ENCODE peak calls at places on chromosomes 16 and 17, in six cellular contexts. X is left ventricle myocardium inferior, T is neural progenitor cell, U is uterus, L is Caco-2, M is mammary epithelial cell. J is an unnamed sample.

GRCh38 chr17:32323784-32324590 is 18.0 kb downstream of the C17orf75 start:
- DNase-seq in U (no peak), L (no peak), T (peak; percentile 60), M (peak; percentile 72), X (no peak), J (peak; percentile 73)

GRCh38 chr16:61500851-61501250 is 535.4 kb downstream of the CDH8 start:
- DNase-seq in T (no peak), U (no peak), X (no peak), L (no peak), M (no peak), J (no peak)

GRCh38 chr17:70609566-70609965 is 440.2 kb downstream of the KCNJ2 start:
- DNase-seq in X (no peak), L (no peak), T (no peak), U (no peak), M (no peak), J (no peak)

GRCh38 chr16:86608301-86608747 is 30.0 kb downstream of the FOXL1 start:
- DNase-seq in M (no peak), U (no peak), L (no peak), T (no peak), X (no peak), J (no peak)

GRCh38 chr16:65394306-65394705 is 272.4 kb upstream of the CDH11 start:
- DNase-seq in M (no peak), X (no peak), L (no peak), U (no peak), T (no peak), J (no peak)

GRCh38 chr17:73493212-73493814 is 150.9 kb downstream of the SDK2 start:
- DNase-seq in M (peak; percentile 15), L (no peak), U (no peak), X (no peak), T (no peak), J (peak; percentile 80)

GRCh38 chr16:1708083-1708767 is 2.2 kb downstream of the MAPK8IP3 start:
- DNase-seq in X (no peak), T (no peak), U (no peak), L (no peak), M (no peak), J (no peak)

GRCh38 chr16:16021988-16022682 is 72.7 kb downstream of the ABCC1 start:
- DNase-seq in T (peak; percentile 54), L (peak; percentile 76), X (peak; percentile 97), U (peak; percentile 98), M (peak; percentile 93), J (peak; percentile 56)

GRCh38 chr17:78144736-78145641 is 1.2 kb upstream of the C17orf99 start:
- DNase-seq in L (peak; percentile 51), X (no peak), M (no peak), T (no peak), U (peak; percentile 64), J (peak; percentile 43)

DNA sequence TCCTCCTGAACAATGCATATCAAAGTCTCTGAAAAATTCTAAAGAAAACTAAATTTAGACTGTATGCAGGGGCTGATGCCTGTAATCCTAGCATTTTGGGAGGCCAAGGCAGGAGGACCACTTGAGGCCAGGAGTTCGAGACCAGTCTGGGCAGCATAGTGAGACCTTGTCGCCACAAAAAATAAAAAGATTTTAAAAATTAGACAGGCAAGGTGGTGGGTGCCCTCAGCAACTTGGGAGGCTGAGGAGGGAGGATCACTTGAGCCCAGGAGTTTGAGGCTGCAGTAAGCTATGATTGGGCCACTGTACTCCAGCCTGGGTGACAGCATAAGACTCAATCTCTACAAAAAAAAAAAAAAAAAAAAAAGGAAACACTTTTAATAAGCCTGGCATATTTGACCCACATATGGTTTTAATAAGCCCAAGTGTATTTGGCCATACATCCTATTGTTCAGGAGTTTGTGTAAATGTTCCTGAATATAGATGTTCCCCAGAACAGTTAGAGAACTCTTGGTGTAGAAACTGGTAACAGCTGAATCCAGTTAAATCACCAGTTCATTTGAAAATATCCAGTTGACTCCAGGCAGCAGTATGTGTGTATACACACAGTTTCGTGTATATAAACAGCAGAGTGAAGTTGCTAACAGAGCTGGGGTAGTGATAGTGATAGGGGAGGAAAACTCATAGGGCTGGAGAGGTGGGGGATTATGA is 30.3 kb upstream of the MMD start:
- DNase-seq in U (no peak), M (peak; percentile 21), T (no peak), L (no peak), X (no peak), J (no peak)
- H3K4me3 ChIP-seq in U (no peak overlapping the region), M (no peak overlapping the region), T (no peak overlapping the region), L (no peak overlapping the region), X (no peak overlapping the region), J (no peak overlapping the region)

GRCh38 chr16:4923853-4924252 is 13.1 kb downstream of the PPL start:
- DNase-seq in L (no peak), M (no peak), U (no peak), T (no peak), X (no peak), J (no peak)
- H3K36me3 ChIP-seq in L (peaks cover 2% of the 10 kb centered on the region), M (peaks cover 7% of the 10 kb centered on the region), U (no peaks in the 10 kb centered on the region), T (no peaks in the 10 kb centered on the region), X (peaks cover 6% of the 10 kb centered on the region), J (no peaks in the 10 kb centered on the region)

DNA sequence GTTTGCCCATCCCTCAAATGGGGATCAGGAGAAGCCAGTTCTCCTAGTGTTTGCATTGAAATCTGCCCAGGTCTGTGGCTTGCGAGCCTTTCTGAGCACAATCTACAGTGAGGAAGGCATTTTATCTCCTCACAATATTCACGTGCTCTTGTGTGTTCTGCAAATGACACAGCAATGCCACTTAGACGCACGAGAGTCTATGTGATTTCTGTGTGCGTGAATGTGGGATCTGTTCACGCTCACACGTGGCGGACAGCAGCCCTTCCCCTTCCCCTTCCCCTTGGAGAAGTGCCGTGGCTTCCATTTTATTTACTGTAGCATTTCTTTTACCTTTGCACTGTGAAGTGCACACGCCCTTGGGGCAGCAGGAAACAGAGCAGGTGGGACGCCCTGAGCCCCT is 17.7 kb upstream of the CBFA2T3 start:
- DNase-seq in L (no peak), U (no peak), T (no peak), M (no peak), X (no peak), J (no peak)
- H3K27me3 ChIP-seq in L (no peaks in the 10 kb centered on the region), U (no peaks in the 10 kb centered on the region), T (no peaks in the 10 kb centered on the region), M (peaks cover 12% of the 10 kb centered on the region), X (peaks cover 93% of the 10 kb centered on the region), J (no peaks in the 10 kb centered on the region)

DNA sequence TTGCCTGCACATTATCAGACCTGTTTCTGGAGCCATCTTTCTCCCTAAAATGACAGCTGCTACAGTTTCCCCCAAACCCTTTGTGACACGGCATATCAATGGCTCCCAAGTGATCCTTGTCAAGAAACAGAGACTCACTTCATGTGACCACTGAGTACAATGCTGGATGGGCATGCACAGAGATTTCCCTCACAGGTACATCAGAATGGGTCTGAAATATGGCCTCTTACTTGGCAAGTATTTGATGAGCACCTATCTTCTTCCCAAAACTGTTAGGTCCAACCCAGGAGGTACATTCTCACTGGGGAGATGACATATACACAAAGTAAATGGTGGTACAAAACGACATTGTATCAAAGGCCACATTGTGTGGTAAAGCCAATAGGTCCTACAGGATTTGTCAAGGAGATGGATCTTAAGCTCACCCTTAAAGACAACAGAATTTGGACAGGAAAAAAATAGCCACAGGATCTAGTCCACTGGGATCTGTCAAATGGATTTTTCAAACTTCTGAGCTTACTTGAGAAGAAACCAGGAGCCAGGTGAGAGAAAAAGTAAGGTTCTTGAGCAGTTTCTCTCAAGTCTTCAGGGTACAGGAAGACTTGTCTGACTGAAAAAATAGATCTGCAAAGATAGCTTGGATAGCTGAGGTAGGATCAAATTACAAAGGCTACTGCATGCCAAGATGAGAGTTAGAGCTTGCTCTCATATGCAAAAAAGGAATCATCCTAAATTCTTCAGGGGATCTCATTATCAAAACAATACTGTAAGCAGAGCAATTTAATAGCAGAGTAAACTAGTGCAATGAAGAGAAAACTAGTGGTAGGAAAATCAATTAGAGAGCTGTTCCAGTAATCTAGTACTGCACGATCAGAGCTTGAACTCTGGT is 28.8 kb downstream of the RNF43 start:
- DNase-seq in U (no peak), X (no peak), T (no peak), M (no peak), L (no peak), J (peak; percentile 33)
- H3K4me3 ChIP-seq in U (no peak overlapping the region), X (no peak overlapping the region), T (no peak overlapping the region), M (no peak overlapping the region), L (no peak overlapping the region), J (no peak overlapping the region)

GRCh38 chr17:57268176-57268575 is 11.9 kb downstream of the MSI2 start:
- DNase-seq in M (no peak), X (no peak), U (no peak), T (no peak), L (peak; percentile 82), J (no peak)

GRCh38 chr17:57266842-57267241 is 10.5 kb downstream of the MSI2 start:
- DNase-seq in T (no peak), X (no peak), M (no peak), L (no peak), U (no peak), J (no peak)

GRCh38 chr17:57262557-57262956 is 6.2 kb downstream of the MSI2 start:
- DNase-seq in T (no peak), U (no peak), M (no peak), X (no peak), L (no peak), J (no peak)

GRCh38 chr17:57264250-57264649 is 7.9 kb downstream of the MSI2 start:
- DNase-seq in L (no peak), T (no peak), U (no peak), X (no peak), M (no peak), J (no peak)

GRCh38 chr17:57264776-57265175 is 8.5 kb downstream of the MSI2 start:
- DNase-seq in X (no peak), M (peak; percentile 49), L (peak; percentile 55), U (no peak), T (no peak), J (no peak)
- H3K36me3 ChIP-seq in X (peaks cover 65% of the 10 kb centered on the region), M (peaks cover 19% of the 10 kb centered on the region), L (peaks cover 7% of the 10 kb centered on the region), U (no peaks in the 10 kb centered on the region), T (peaks cover 31% of the 10 kb centered on the region), J (peaks cover 9% of the 10 kb centered on the region)

DNA sequence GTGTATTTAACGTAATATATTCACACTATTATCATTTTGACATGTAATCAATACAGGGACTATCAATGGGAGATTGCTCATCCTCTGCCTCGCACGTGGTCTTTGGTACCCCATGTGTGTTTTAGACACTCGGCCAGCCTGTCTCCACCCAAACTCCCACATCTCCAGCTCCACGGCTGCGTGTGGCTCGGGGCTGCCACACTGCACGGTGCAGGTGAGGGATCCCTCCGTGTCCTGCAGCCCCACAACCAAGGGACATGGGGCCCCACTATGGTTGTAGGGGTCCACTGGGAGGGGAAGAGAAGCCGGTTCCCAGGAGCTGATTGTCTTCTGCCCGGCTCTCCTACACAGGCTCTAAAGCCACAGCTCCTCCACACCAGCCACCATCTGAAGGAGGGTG is 107.4 kb downstream of the RBFOX3 start:
- DNase-seq in M (no peak), L (no peak), X (no peak), U (no peak), T (no peak), J (no peak)
- H3K27me3 ChIP-seq in M (no peaks in the 10 kb centered on the region), L (no peaks in the 10 kb centered on the region), X (peaks cover 91% of the 10 kb centered on the region), U (no peaks in the 10 kb centered on the region), T (no peaks in the 10 kb centered on the region), J (no peaks in the 10 kb centered on the region)

GRCh38 chr16:6615661-6616060 is 717.0 kb upstream of the RBFOX1 start:
- DNase-seq in X (no peak), M (no peak), U (no peak), L (no peak), T (no peak), J (no peak)

GRCh38 chr16:6616746-6617145 is 715.9 kb upstream of the RBFOX1 start:
- DNase-seq in L (no peak), U (no peak), T (no peak), M (no peak), X (no peak), J (no peak)

DNA sequence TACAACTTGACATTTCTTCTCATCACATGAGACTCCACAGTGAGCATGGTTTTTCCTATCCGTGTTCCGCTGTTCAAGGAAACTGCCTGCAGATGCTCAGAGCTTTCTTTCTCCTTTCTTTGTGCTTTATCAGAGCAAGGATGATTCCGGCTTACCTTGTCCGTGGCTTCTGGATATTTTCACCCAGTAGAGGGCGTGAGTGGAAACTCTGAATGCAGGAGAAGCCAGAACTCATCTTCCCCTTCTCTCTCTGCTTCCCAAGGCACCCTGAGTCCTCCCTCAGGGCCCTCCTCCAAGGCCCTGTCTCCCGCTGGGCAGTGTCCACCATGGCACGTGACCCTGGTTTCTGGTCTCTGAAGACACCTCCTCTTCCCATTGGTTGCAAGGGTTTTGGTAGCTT is 721.1 kb upstream of the RBFOX1 start:
- DNase-seq in M (no peak), X (no peak), T (peak; percentile 27), L (no peak), U (no peak), J (peak; percentile 23)
- H3K4me3 ChIP-seq in M (no peak overlapping the region), X (no peak overlapping the region), T (no peak overlapping the region), L (no peak overlapping the region), U (no peak overlapping the region), J (no peak overlapping the region)

J was measured in H7.